ENCODE peak calls at places on chromosomes 2 and 18, in four cellular contexts. One of them, this sample, is unnamed.

GRCh38 chr2:53473236-53473635 is 294.4 kb upstream of the CHAC2 start:
- DNase-seq in K562: peak; percentile 6
- DNase-seq in HepG2: peak; percentile 13
- DNase-seq in Panc1: no peak
- DNase-seq in this sample: no peak

GRCh38 chr2:127953128-127953718 is 67.5 kb upstream of the AMMECR1L start:
- DNase-seq in K562: no peak
- DNase-seq in HepG2: no peak
- DNase-seq in Panc1: no peak
- DNase-seq in this sample: no peak

GRCh38 chr2:191838526-191838925 is 8.4 kb downstream of the CAVIN2 start:
- DNase-seq in K562: no peak
- DNase-seq in HepG2: no peak
- DNase-seq in Panc1: no peak
- DNase-seq in this sample: no peak

GRCh38 chr18:37294951-37295350 is 270.6 kb downstream of the CELF4 start:
- DNase-seq in K562: peak; percentile 57
- DNase-seq in HepG2: peak; percentile 15
- DNase-seq in Panc1: no peak
- DNase-seq in this sample: no peak

GRCh38 chr18:79353238-79353637 is 42.5 kb upstream of the NFATC1 start:
- DNase-seq in K562: peak; percentile 13
- DNase-seq in HepG2: peak; percentile 10
- DNase-seq in Panc1: no peak
- DNase-seq in this sample: no peak

GRCh38 chr18:65322895-65323294 is 427.9 kb upstream of the CDH7 start:
- DNase-seq in K562: no peak
- DNase-seq in HepG2: no peak
- DNase-seq in Panc1: no peak
- DNase-seq in this sample: no peak

GRCh38 chr2:46984642-46985476 is 69.3 kb upstream of the MCFD2 start:
- DNase-seq in K562: peak; percentile 35
- DNase-seq in HepG2: no peak
- DNase-seq in Panc1: peak; percentile 36
- DNase-seq in this sample: peak; percentile 69

GRCh38 chr2:66839551-66840320 is 404.8 kb downstream of the MEIS1 start:
- DNase-seq in K562: no peak
- DNase-seq in HepG2: no peak
- DNase-seq in Panc1: no peak
- DNase-seq in this sample: no peak

GRCh38 chr2:26598336-26599006 is 42.7 kb downstream of the CIB4 start:
- DNase-seq in K562: no peak
- DNase-seq in HepG2: no peak
- DNase-seq in Panc1: no peak
- DNase-seq in this sample: no peak

GRCh38 chr18:23661735-23662308 is 889 bp downstream of the ANKRD29 start:
- DNase-seq in K562: no peak
- DNase-seq in HepG2: no peak
- DNase-seq in Panc1: no peak
- DNase-seq in this sample: no peak

GRCh38 chr2:212052412-212053159 is 486.0 kb downstream of the ERBB4 start:
- DNase-seq in K562: no peak
- DNase-seq in HepG2: no peak
- DNase-seq in Panc1: no peak
- DNase-seq in this sample: no peak

GRCh38 chr18:13725566-13726227 is 661 bp downstream of the FAM210A start:
- DNase-seq in K562: no peak
- DNase-seq in HepG2: peak; percentile 16
- DNase-seq in Panc1: no peak
- DNase-seq in this sample: no peak

GRCh38 chr2:30714811-30715709 is 92.2 kb downstream of the CAPN13 start:
- DNase-seq in K562: no peak
- DNase-seq in HepG2: no peak
- DNase-seq in Panc1: no peak
- DNase-seq in this sample: no peak
- TF ChIP-seq TCF7L2 in K562: no peak
- TF ChIP-seq TCF7L2 in HepG2: no peak
- TF ChIP-seq TCF7L2 in Panc1: no peak
- TF ChIP-seq TCF7L2 in this sample: no peak

DNA sequence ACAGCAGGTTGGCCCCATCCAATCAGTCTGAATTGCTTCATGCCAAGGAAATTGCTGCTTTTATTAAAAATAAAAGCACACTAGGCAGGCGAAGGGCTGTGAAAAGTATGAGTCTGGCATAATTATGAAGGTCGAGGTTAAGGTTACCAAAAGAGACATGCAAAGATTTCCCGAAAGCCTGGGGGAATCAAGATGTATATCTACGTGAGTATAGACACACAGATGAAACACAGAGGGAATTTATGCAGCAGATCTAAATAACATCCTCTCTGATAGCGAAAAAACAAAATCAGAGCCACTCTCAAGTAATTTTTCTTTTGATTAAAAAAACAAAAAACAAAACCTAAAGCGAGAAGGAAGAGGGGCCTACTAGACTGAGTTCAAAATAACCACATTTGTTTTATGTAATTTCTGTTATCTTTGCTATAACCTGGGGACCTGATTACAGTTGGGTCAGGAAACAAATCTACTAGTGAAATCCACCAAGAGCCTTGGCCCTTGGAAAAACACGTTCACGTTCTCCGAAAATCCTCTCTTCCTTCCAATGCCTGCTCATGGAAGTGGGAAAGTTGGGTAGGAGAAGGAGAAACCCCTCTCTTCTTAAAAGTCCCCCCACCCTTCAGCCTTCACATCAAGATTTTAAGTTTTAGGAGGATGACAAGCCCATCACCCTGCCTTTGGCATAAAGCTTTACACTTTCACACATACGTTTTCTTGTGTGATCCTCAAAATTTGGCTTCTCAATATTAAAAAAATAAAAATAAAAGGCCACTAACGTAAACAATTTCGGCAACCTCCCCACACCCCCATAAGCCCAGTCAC is 1.4 kb downstream of the AAK1 start:
- DNase-seq in K562: no peak
- DNase-seq in HepG2: no peak
- DNase-seq in Panc1: no peak
- DNase-seq in this sample: no peak
- TF ChIP-seq TCF7L2 in K562: no peak
- TF ChIP-seq TCF7L2 in HepG2: no peak
- TF ChIP-seq TCF7L2 in Panc1: no peak
- TF ChIP-seq TCF7L2 in this sample: no peak

DNA sequence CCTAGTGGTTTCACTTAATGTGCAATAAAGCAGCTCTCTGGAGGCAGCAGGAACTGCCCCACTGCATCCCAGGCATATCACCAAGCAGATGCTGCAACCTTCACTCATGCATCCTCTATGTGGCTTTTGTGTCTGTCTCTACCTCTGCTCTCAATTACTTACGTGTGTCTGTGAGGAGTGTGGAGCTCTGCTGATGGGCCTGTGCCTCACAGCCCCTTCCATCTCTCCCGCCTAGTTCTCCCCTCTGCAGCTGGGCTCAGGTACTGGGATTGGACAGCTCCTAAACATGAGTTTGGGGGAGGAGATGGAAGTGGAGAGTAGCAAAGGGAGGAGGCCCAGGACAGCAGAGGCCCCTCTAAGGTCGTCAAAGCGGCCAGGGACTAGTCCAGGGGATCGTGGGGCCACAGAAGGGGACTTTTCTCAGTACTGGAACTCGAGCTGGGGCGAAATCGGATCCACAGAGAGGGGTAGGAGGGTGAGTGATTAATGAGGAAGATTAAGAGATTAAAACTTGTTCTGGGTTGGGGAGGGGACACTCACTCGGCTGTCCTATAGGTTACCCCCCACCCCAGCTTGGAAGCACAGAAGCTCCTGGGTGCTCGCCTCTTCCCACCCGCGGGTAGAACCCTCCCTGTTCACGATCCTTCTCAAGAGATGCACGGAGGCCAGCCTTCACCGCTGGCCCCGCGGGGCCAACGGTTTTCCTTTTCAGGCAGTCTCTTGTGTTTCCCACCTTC is 2.1 kb upstream of the LBX2 start:
- DNase-seq in K562: peak; percentile 31
- DNase-seq in HepG2: peak; percentile 64
- DNase-seq in Panc1: no peak
- DNase-seq in this sample: no peak
- TF ChIP-seq TCF7L2 in K562: no peak
- TF ChIP-seq TCF7L2 in HepG2: no peak
- TF ChIP-seq TCF7L2 in Panc1: no peak
- TF ChIP-seq TCF7L2 in this sample: no peak

GRCh38 chr2:230130668-230131364 is 62.1 kb upstream of the SLC16A14 start:
- DNase-seq in K562: peak; percentile 30
- DNase-seq in HepG2: peak; percentile 59
- DNase-seq in Panc1: peak; percentile 61
- DNase-seq in this sample: peak; percentile 42
- TF ChIP-seq TCF7L2 in K562: no peak
- TF ChIP-seq TCF7L2 in HepG2: no peak
- TF ChIP-seq TCF7L2 in Panc1: no peak
- TF ChIP-seq TCF7L2 in this sample: peak; percentile 88

GRCh38 chr2:71832844-71833243 is 314.8 kb downstream of the CYP26B1 start:
- DNase-seq in K562: no peak
- DNase-seq in HepG2: no peak
- DNase-seq in Panc1: no peak
- DNase-seq in this sample: no peak
- TF ChIP-seq TCF7L2 in K562: no peak
- TF ChIP-seq TCF7L2 in HepG2: no peak
- TF ChIP-seq TCF7L2 in Panc1: no peak
- TF ChIP-seq TCF7L2 in this sample: no peak

DNA sequence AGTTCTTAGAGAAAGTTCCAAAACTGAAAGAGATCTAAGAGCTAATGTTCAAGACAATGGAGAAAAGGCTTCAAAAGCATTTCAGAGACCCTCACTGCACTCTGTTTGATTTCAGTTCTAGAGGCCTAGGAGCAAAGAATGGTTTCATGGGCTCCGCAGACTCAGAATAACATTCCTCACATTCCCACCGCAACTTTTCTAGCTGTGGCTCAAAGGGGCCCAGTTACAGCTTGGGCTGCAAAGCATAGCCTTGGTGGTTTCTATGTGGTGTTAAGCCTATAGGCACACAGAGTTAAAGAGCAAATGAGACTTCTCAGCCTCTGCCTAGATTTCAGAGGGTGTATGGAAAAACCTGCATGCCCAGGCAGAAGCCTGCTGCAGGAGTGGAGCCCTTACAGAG is 73.0 kb downstream of the FSIP2 start:
- DNase-seq in K562: no peak
- DNase-seq in HepG2: peak; percentile 63
- DNase-seq in Panc1: no peak
- DNase-seq in this sample: no peak
- TF ChIP-seq TCF7L2 in K562: no peak
- TF ChIP-seq TCF7L2 in HepG2: no peak
- TF ChIP-seq TCF7L2 in Panc1: no peak
- TF ChIP-seq TCF7L2 in this sample: no peak

DNA sequence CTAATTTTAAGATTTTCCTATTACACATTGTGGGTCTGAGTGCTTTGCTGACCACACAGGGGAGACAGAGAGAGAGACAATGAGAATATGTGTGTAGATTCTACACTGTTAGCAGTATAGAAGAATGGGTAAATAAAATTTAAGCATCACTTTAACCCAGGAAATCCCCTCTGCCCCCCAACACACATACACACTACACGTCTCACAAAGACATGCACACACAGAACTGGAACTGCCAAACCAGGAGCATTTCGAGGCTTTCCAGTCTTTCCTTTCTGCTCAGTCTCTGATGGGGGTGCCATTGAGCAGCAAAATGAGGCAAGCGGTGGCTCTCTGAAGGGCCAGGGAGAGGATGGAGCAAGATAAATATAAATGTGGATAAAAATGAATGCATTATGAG is 2.5 kb downstream of the MERTK start:
- DNase-seq in K562: peak; percentile 37
- DNase-seq in HepG2: peak; percentile 58
- DNase-seq in Panc1: no peak
- DNase-seq in this sample: no peak
- TF ChIP-seq TCF7L2 in K562: no peak
- TF ChIP-seq TCF7L2 in HepG2: no peak
- TF ChIP-seq TCF7L2 in Panc1: no peak
- TF ChIP-seq TCF7L2 in this sample: no peak

GRCh38 chr18:56565059-56565458 is 73.3 kb downstream of the TXNL1 start:
- DNase-seq in K562: no peak
- DNase-seq in HepG2: no peak
- DNase-seq in Panc1: no peak
- DNase-seq in this sample: no peak

GRCh38 chr18:56570971-56571370 is 67.4 kb downstream of the TXNL1 start:
- DNase-seq in K562: no peak
- DNase-seq in HepG2: peak; percentile 24
- DNase-seq in Panc1: no peak
- DNase-seq in this sample: no peak

GRCh38 chr18:56568986-56569385 is 69.4 kb downstream of the TXNL1 start:
- DNase-seq in K562: no peak
- DNase-seq in HepG2: no peak
- DNase-seq in Panc1: no peak
- DNase-seq in this sample: no peak

GRCh38 chr18:56565596-56566355 is 72.6 kb downstream of the TXNL1 start:
- DNase-seq in K562: no peak
- DNase-seq in HepG2: peak; percentile 47
- DNase-seq in Panc1: no peak
- DNase-seq in this sample: no peak

GRCh38 chr18:56569391-56569790 is 69.0 kb downstream of the TXNL1 start:
- DNase-seq in K562: no peak
- DNase-seq in HepG2: no peak
- DNase-seq in Panc1: no peak
- DNase-seq in this sample: no peak
- TF ChIP-seq TCF7L2 in K562: no peak
- TF ChIP-seq TCF7L2 in HepG2: no peak
- TF ChIP-seq TCF7L2 in Panc1: no peak
- TF ChIP-seq TCF7L2 in this sample: no peak